ENCODE peak calls at places on chromosomes 3 and 15, in eight cellular contexts. R, P, U, D, L, Q, N and B are unnamed samples.
A peak's percentile ranks its signal among the peaks of the same experiment; 100 is the strongest.

GRCh38 chr3:34362910-34363309 is 564.5 kb downstream of the PDCD6IP start:
- DNase-seq in R (no peak), P (no peak), U (no peak), D (no peak), L (no peak), Q (no peak), N (no peak), B (no peak)

GRCh38 chr15:68683551-68683950 is 104.8 kb downstream of the CORO2B start:
- DNase-seq in R (no peak), P (no peak), U (no peak), D (no peak), L (no peak), Q (no peak), N (no peak), B (no peak)

GRCh38 chr3:88509582-88509981 is 359.8 kb downstream of the C3orf38 start:
- DNase-seq in R (no peak), P (no peak), U (no peak), D (no peak), L (no peak), Q (no peak), N (no peak), B (no peak)

GRCh38 chr3:65908588-65908987 is 130.1 kb downstream of the MAGI1 start:
- DNase-seq in R (no peak), P (no peak), U (no peak), D (no peak), L (no peak), Q (no peak), N (no peak), B (no peak)

GRCh38 chr15:52162260-52162659 is 28.9 kb downstream of the GNB5 start:
- DNase-seq in R (no peak), P (peak; percentile 72), U (no peak), D (no peak), L (no peak), Q (no peak), N (peak; percentile 15), B (no peak)

GRCh38 chr3:63912768-63913588 is 795 bp upstream of the SCAANT1 start:
- DNase-seq in R (peak; percentile 41), P (peak; percentile 54), U (peak; percentile 30), D (peak; percentile 80), L (no peak), Q (peak; percentile 49), N (peak; percentile 45), B (no peak)

GRCh38 chr3:131033480-131034080 is 6.9 kb downstream of the NEK11 start:
- DNase-seq in R (no peak), P (peak; percentile 55), U (peak; percentile 62), D (no peak), L (no peak), Q (no peak), N (peak; percentile 41), B (no peak)

GRCh38 chr3:174355505-174355904 is 503.6 kb upstream of the NAALADL2 start:
- DNase-seq in R (no peak), P (peak; percentile 31), U (peak; percentile 53), D (no peak), L (peak; percentile 29), Q (no peak), N (peak; percentile 40), B (no peak)

GRCh38 chr15:99140590-99140989 is 35.7 kb downstream of the SYNM start:
- DNase-seq in R (no peak), P (no peak), U (no peak), D (no peak), L (no peak), Q (no peak), N (no peak), B (no peak)

GRCh38 chr3:127356381-127356780 is 68.5 kb upstream of the PRR20G start:
- DNase-seq in R (no peak), P (no peak), U (no peak), D (no peak), L (no peak), Q (no peak), N (no peak), B (no peak)

GRCh38 chr3:4999626-5000184 is 20.5 kb downstream of the BHLHE40 start:
- DNase-seq in R (no peak), P (no peak), U (no peak), D (no peak), L (peak; percentile 25), Q (no peak), N (no peak), B (no peak)

GRCh38 chr3:48397767-48398681 is 26.0 kb downstream of the FBXW12 start:
- DNase-seq in R (no peak), P (no peak), U (no peak), D (peak; percentile 22), L (no peak), Q (no peak), N (no peak), B (no peak)